ENCODE peak calls at places on chromosomes 3 and 15, in five cellular contexts. One of them, this sample, is unnamed.

GRCh38 chr3:63809607-63810006 is 9.5 kb upstream of the C3orf49 start:
- DNase-seq in suprapubic skin: no peak
- DNase-seq in activated naive CD4-positive, alpha-beta T cell treated with Interleukin-2 at 50 U/mL for 16 hours: no peak
- DNase-seq in activated CD8-positive, alpha-beta memory T cell treated with anti-CD3 and anti-CD28 coated beads for 24 hours: no peak
- DNase-seq in stimulated activated CD4-positive, alpha-beta T cell treated with anti-CD3 and anti-CD28 coated beads, Interleukin-2, amount 100 ng/mL, for 48 hours: no peak
- DNase-seq in this sample: no peak

GRCh38 chr3:179146911-179147570 is 1.1 kb upstream of the PIK3CA start:
- DNase-seq in suprapubic skin: no peak
- DNase-seq in activated naive CD4-positive, alpha-beta T cell treated with Interleukin-2 at 50 U/mL for 16 hours: no peak
- DNase-seq in stimulated activated CD4-positive, alpha-beta T cell treated with anti-CD3 and anti-CD28 coated beads, Interleukin-2, amount 100 ng/mL, for 48 hours: peak; percentile 9
- DNase-seq in activated CD8-positive, alpha-beta memory T cell treated with anti-CD3 and anti-CD28 coated beads for 24 hours: no peak
- DNase-seq in this sample: peak; percentile 80

GRCh38 chr15:99634576-99634975 is 68.8 kb downstream of the MEF2A start:
- DNase-seq in stimulated activated CD4-positive, alpha-beta T cell treated with anti-CD3 and anti-CD28 coated beads, Interleukin-2, amount 100 ng/mL, for 48 hours: no peak
- DNase-seq in activated CD8-positive, alpha-beta memory T cell treated with anti-CD3 and anti-CD28 coated beads for 24 hours: no peak
- DNase-seq in suprapubic skin: no peak
- DNase-seq in activated naive CD4-positive, alpha-beta T cell treated with Interleukin-2 at 50 U/mL for 16 hours: no peak
- DNase-seq in this sample: no peak

GRCh38 chr15:100060276-100060926 is 281.4 kb downstream of the ADAMTS17 start:
- DNase-seq in suprapubic skin: no peak
- DNase-seq in stimulated activated CD4-positive, alpha-beta T cell treated with anti-CD3 and anti-CD28 coated beads, Interleukin-2, amount 100 ng/mL, for 48 hours: no peak
- DNase-seq in activated CD8-positive, alpha-beta memory T cell treated with anti-CD3 and anti-CD28 coated beads for 24 hours: no peak
- DNase-seq in activated naive CD4-positive, alpha-beta T cell treated with Interleukin-2 at 50 U/mL for 16 hours: no peak
- DNase-seq in this sample: no peak

GRCh38 chr15:67785431-67785830 is 39.9 kb upstream of the SKOR1 start:
- DNase-seq in activated CD8-positive, alpha-beta memory T cell treated with anti-CD3 and anti-CD28 coated beads for 24 hours: no peak
- DNase-seq in suprapubic skin: no peak
- DNase-seq in stimulated activated CD4-positive, alpha-beta T cell treated with anti-CD3 and anti-CD28 coated beads, Interleukin-2, amount 100 ng/mL, for 48 hours: no peak
- DNase-seq in activated naive CD4-positive, alpha-beta T cell treated with Interleukin-2 at 50 U/mL for 16 hours: no peak
- DNase-seq in this sample: no peak

GRCh38 chr3:43923101-43923979 is 232.6 kb downstream of the ABHD5 start:
- DNase-seq in activated naive CD4-positive, alpha-beta T cell treated with Interleukin-2 at 50 U/mL for 16 hours: no peak
- DNase-seq in suprapubic skin: no peak
- DNase-seq in activated CD8-positive, alpha-beta memory T cell treated with anti-CD3 and anti-CD28 coated beads for 24 hours: no peak
- DNase-seq in stimulated activated CD4-positive, alpha-beta T cell treated with anti-CD3 and anti-CD28 coated beads, Interleukin-2, amount 100 ng/mL, for 48 hours: no peak
- DNase-seq in this sample: no peak

GRCh38 chr3:99870712-99871111 is 53.0 kb downstream of the CMSS1 start:
- DNase-seq in suprapubic skin: no peak
- DNase-seq in stimulated activated CD4-positive, alpha-beta T cell treated with anti-CD3 and anti-CD28 coated beads, Interleukin-2, amount 100 ng/mL, for 48 hours: no peak
- DNase-seq in activated naive CD4-positive, alpha-beta T cell treated with Interleukin-2 at 50 U/mL for 16 hours: no peak
- DNase-seq in activated CD8-positive, alpha-beta memory T cell treated with anti-CD3 and anti-CD28 coated beads for 24 hours: no peak
- DNase-seq in this sample: no peak

GRCh38 chr3:16864610-16865313 is 20.0 kb upstream of the PLCL2 start:
- DNase-seq in stimulated activated CD4-positive, alpha-beta T cell treated with anti-CD3 and anti-CD28 coated beads, Interleukin-2, amount 100 ng/mL, for 48 hours: no peak
- DNase-seq in activated CD8-positive, alpha-beta memory T cell treated with anti-CD3 and anti-CD28 coated beads for 24 hours: no peak
- DNase-seq in suprapubic skin: no peak
- DNase-seq in activated naive CD4-positive, alpha-beta T cell treated with Interleukin-2 at 50 U/mL for 16 hours: no peak
- DNase-seq in this sample: no peak

GRCh38 chr15:75921732-75922703 is 18.3 kb downstream of the FBXO22 start:
- DNase-seq in suprapubic skin: no peak
- DNase-seq in activated naive CD4-positive, alpha-beta T cell treated with Interleukin-2 at 50 U/mL for 16 hours: no peak
- DNase-seq in activated CD8-positive, alpha-beta memory T cell treated with anti-CD3 and anti-CD28 coated beads for 24 hours: no peak
- DNase-seq in stimulated activated CD4-positive, alpha-beta T cell treated with anti-CD3 and anti-CD28 coated beads, Interleukin-2, amount 100 ng/mL, for 48 hours: no peak
- DNase-seq in this sample: no peak

GRCh38 chr3:126567696-126568438 is 9.1 kb upstream of the C3orf22 start:
- DNase-seq in activated CD8-positive, alpha-beta memory T cell treated with anti-CD3 and anti-CD28 coated beads for 24 hours: peak; percentile 40
- DNase-seq in suprapubic skin: peak; percentile 58
- DNase-seq in activated naive CD4-positive, alpha-beta T cell treated with Interleukin-2 at 50 U/mL for 16 hours: no peak
- DNase-seq in stimulated activated CD4-positive, alpha-beta T cell treated with anti-CD3 and anti-CD28 coated beads, Interleukin-2, amount 100 ng/mL, for 48 hours: no peak
- DNase-seq in this sample: no peak

GRCh38 chr3:63232764-63233396 is 45.2 kb upstream of the SYNPR start:
- DNase-seq in suprapubic skin: no peak
- DNase-seq in activated naive CD4-positive, alpha-beta T cell treated with Interleukin-2 at 50 U/mL for 16 hours: no peak
- DNase-seq in activated CD8-positive, alpha-beta memory T cell treated with anti-CD3 and anti-CD28 coated beads for 24 hours: no peak
- DNase-seq in stimulated activated CD4-positive, alpha-beta T cell treated with anti-CD3 and anti-CD28 coated beads, Interleukin-2, amount 100 ng/mL, for 48 hours: no peak
- DNase-seq in this sample: no peak

GRCh38 chr3:153591566-153592221 is 429.7 kb downstream of the RAP2B start:
- DNase-seq in suprapubic skin: no peak
- DNase-seq in activated CD8-positive, alpha-beta memory T cell treated with anti-CD3 and anti-CD28 coated beads for 24 hours: no peak
- DNase-seq in activated naive CD4-positive, alpha-beta T cell treated with Interleukin-2 at 50 U/mL for 16 hours: no peak
- DNase-seq in stimulated activated CD4-positive, alpha-beta T cell treated with anti-CD3 and anti-CD28 coated beads, Interleukin-2, amount 100 ng/mL, for 48 hours: no peak
- DNase-seq in this sample: no peak

GRCh38 chr15:33654859-33655258 is 313.4 kb upstream of the CHRM5 start:
- DNase-seq in activated CD8-positive, alpha-beta memory T cell treated with anti-CD3 and anti-CD28 coated beads for 24 hours: no peak
- DNase-seq in suprapubic skin: no peak
- DNase-seq in stimulated activated CD4-positive, alpha-beta T cell treated with anti-CD3 and anti-CD28 coated beads, Interleukin-2, amount 100 ng/mL, for 48 hours: no peak
- DNase-seq in activated naive CD4-positive, alpha-beta T cell treated with Interleukin-2 at 50 U/mL for 16 hours: no peak
- DNase-seq in this sample: no peak

GRCh38 chr15:82647835-82648256 is 683 bp upstream of the CPEB1 start:
- DNase-seq in activated naive CD4-positive, alpha-beta T cell treated with Interleukin-2 at 50 U/mL for 16 hours: peak; percentile 45
- DNase-seq in activated CD8-positive, alpha-beta memory T cell treated with anti-CD3 and anti-CD28 coated beads for 24 hours: peak; percentile 84
- DNase-seq in suprapubic skin: no peak
- DNase-seq in stimulated activated CD4-positive, alpha-beta T cell treated with anti-CD3 and anti-CD28 coated beads, Interleukin-2, amount 100 ng/mL, for 48 hours: peak; percentile 4
- DNase-seq in this sample: no peak

GRCh38 chr3:42070089-42070885 is 20.9 kb upstream of the TRAK1 start:
- DNase-seq in activated CD8-positive, alpha-beta memory T cell treated with anti-CD3 and anti-CD28 coated beads for 24 hours: no peak
- DNase-seq in stimulated activated CD4-positive, alpha-beta T cell treated with anti-CD3 and anti-CD28 coated beads, Interleukin-2, amount 100 ng/mL, for 48 hours: no peak
- DNase-seq in suprapubic skin: peak; percentile 35
- DNase-seq in activated naive CD4-positive, alpha-beta T cell treated with Interleukin-2 at 50 U/mL for 16 hours: no peak
- DNase-seq in this sample: no peak

GRCh38 chr3:38730281-38730680 is 80.8 kb upstream of the SCN5A start:
- DNase-seq in suprapubic skin: no peak
- DNase-seq in stimulated activated CD4-positive, alpha-beta T cell treated with anti-CD3 and anti-CD28 coated beads, Interleukin-2, amount 100 ng/mL, for 48 hours: no peak
- DNase-seq in activated naive CD4-positive, alpha-beta T cell treated with Interleukin-2 at 50 U/mL for 16 hours: no peak
- DNase-seq in activated CD8-positive, alpha-beta memory T cell treated with anti-CD3 and anti-CD28 coated beads for 24 hours: no peak
- DNase-seq in this sample: no peak

GRCh38 chr3:32399030-32399620 is 7.5 kb downstream of the CMTM7 start:
- DNase-seq in stimulated activated CD4-positive, alpha-beta T cell treated with anti-CD3 and anti-CD28 coated beads, Interleukin-2, amount 100 ng/mL, for 48 hours: no peak
- DNase-seq in activated naive CD4-positive, alpha-beta T cell treated with Interleukin-2 at 50 U/mL for 16 hours: no peak
- DNase-seq in activated CD8-positive, alpha-beta memory T cell treated with anti-CD3 and anti-CD28 coated beads for 24 hours: no peak
- DNase-seq in suprapubic skin: no peak
- DNase-seq in this sample: no peak

GRCh38 chr3:97432914-97433313 is 331.6 kb upstream of the ARL6 start:
- DNase-seq in suprapubic skin: no peak
- DNase-seq in activated naive CD4-positive, alpha-beta T cell treated with Interleukin-2 at 50 U/mL for 16 hours: no peak
- DNase-seq in stimulated activated CD4-positive, alpha-beta T cell treated with anti-CD3 and anti-CD28 coated beads, Interleukin-2, amount 100 ng/mL, for 48 hours: no peak
- DNase-seq in activated CD8-positive, alpha-beta memory T cell treated with anti-CD3 and anti-CD28 coated beads for 24 hours: no peak
- DNase-seq in this sample: no peak

This sample was measured in Panc1.